ENCODE peak calls at places on chromosomes 7 and 10, in eight cellular contexts. P, I, D, B, W, X, O and J are unnamed samples.

GRCh38 chr7:154304740-154305679 is 252.8 kb downstream of the DPP6 start:
- DNase-seq in P (no peak), I (no peak), D (no peak), B (no peak), W (no peak), X (peak; percentile 98), O (peak; percentile 52), J (peak; percentile 94)

GRCh38 chr7:121099572-121099971 is 111.1 kb downstream of the CPED1 start:
- DNase-seq in P (no peak), I (no peak), D (no peak), B (no peak), W (no peak), X (no peak), O (no peak), J (peak; percentile 1)

GRCh38 chr7:51316666-51317581 is at the start of gene COBL:
- DNase-seq in P (no peak), I (no peak), D (no peak), B (peak; percentile 35), W (peak; percentile 65), X (no peak), O (peak; percentile 52), J (peak; percentile 92)

GRCh38 chr7:77540402-77540822 is 3.3 kb downstream of the PTPN12 start:
- DNase-seq in P (no peak), I (no peak), D (no peak), B (no peak), W (no peak), X (no peak), O (no peak), J (no peak)

GRCh38 chr10:88792656-88793055 is 9.9 kb upstream of the LIPM start:
- DNase-seq in P (no peak), I (no peak), D (no peak), B (peak; percentile 21), W (no peak), X (no peak), O (no peak), J (no peak)

GRCh38 chr10:70354100-70354499 is 28.3 kb downstream of the LRRC20 start:
- DNase-seq in P (no peak), I (no peak), D (no peak), B (no peak), W (peak; percentile 27), X (no peak), O (no peak), J (no peak)

GRCh38 chr10:71397340-71398212 is 856 bp downstream of the CDH23 start:
- DNase-seq in P (no peak), I (no peak), D (no peak), B (no peak), W (no peak), X (peak; percentile 76), O (peak; percentile 28), J (peak; percentile 86)

GRCh38 chr10:117545141-117546019 is 2.8 kb downstream of the EMX2 start:
- DNase-seq in P (no peak), I (no peak), D (no peak), B (no peak), W (no peak), X (no peak), O (no peak), J (peak; percentile 84)

GRCh38 chr7:27128776-27129728 is 1.5 kb downstream of the HOXA4 start:
- DNase-seq in P (no peak), I (no peak), D (no peak), B (no peak), W (no peak), X (no peak), O (no peak), J (peak; percentile 22)
- H3K4me3 ChIP-seq in P (no peak overlapping the region), I (peak overlapping the region; percentile 77), D (peak overlapping the region; percentile 69), B (no peak overlapping the region), W (peak overlapping the region; percentile 34), X (no peak overlapping the region), O (no peak overlapping the region), J (no peak overlapping the region)

GRCh38 chr10:119872610-119872859 is at the start of gene MCMBP:
- DNase-seq in P (no peak), I (no peak), D (no peak), B (no peak), W (no peak), X (no peak), O (no peak), J (no peak)

GRCh38 chr10:119878524-119878923 is 5.9 kb upstream of the MCMBP start:
- DNase-seq in P (no peak), I (no peak), D (no peak), B (no peak), W (no peak), X (no peak), O (no peak), J (no peak)

GRCh38 chr10:119871881-119872609 is 598 bp downstream of the MCMBP start:
- DNase-seq in P (peak; percentile 50), I (no peak), D (peak; percentile 62), B (peak; percentile 54), W (peak; percentile 72), X (peak; percentile 71), O (peak; percentile 76), J (peak; percentile 85)

GRCh38 chr10:119867317-119867716 is 5.3 kb downstream of the MCMBP start:
- DNase-seq in P (no peak), I (no peak), D (no peak), B (no peak), W (no peak), X (no peak), O (no peak), J (no peak)

DNA sequence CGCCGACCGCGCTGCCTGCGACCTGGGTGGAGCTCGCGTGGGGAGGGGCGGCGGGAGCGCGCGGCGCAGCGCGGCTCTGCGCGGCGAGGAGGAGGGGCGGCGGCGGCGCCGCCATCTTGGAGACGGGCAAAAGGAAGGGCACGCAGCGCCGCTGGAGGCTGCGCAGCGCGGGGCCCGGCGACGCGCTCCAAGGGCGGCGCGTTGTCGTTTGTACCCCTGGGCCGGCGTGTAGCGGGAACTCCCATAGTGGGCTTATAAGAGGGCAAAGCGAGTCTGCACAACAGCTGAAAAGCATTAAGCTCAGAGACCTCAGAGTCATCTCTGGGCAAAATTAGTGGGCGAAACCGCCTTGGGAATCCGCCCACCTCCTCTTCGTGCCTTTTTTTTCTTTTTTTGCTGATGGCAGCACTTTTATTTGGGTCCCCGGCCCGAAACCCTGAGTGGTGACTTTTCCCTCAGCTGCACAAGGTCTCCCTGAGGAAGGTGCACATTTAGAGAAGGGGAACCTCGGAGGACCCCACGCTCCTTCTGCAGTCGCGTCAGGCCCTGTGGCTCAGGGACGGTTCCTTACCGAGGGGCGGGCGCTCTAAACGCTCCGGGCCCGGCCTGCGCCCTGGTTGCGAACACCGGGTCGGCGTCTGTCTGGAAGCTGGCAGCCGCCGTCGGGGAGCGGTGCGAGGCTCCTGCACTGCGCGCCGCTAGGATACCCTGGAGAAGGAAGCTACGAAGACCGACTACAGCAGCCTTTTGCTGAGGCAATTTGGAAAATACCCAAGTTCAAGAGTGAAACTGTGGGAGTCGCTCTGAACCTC is 423 bp upstream of the MCMBP start:
- DNase-seq in P (peak; percentile 87), I (peak; percentile 27), D (peak; percentile 80), B (peak; percentile 93), W (peak; percentile 92), X (peak; percentile 95), O (peak; percentile 90), J (peak; percentile 90)
- H3K27me3 ChIP-seq in P (no peaks in the 10 kb centered on the region), I (no peaks in the 10 kb centered on the region), D (no peaks in the 10 kb centered on the region), B (no peaks in the 10 kb centered on the region), W (no peaks in the 10 kb centered on the region), X (no peaks in the 10 kb centered on the region), O (no peaks in the 10 kb centered on the region), J (no peaks in the 10 kb centered on the region)

DNA sequence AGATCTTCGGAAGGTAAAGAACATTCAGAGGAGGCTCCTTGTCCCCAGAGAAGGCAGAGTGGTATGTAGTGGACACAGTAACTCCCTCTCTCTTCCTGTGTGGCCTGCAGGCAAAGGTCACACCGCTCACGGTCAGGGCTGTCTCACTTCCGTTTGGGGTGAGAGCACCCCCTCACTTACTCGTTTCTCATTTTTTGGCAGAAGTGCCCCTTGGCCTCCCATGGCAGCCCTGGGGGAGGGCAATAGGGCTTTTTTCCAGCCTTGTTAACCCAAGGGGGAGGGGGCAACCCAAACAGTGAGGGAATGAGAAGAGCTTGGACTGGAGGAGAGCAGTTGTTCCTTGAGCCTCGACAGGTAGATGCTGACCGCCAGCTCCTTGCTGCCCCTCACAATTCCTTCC is 31.8 kb upstream of the SRGN start:
- DNase-seq in P (no peak), I (no peak), D (no peak), B (peak; percentile 40), W (no peak), X (no peak), O (no peak), J (no peak)
- H3K4me3 ChIP-seq in P (no peak overlapping the region), I (no peak overlapping the region), D (no peak overlapping the region), B (no peak overlapping the region), W (no peak overlapping the region), X (no peak overlapping the region), O (no peak overlapping the region), J (no peak overlapping the region)

GRCh38 chr10:15510963-15511362 is 139.9 kb upstream of the FAM171A1 start:
- DNase-seq in P (no peak), I (no peak), D (no peak), B (no peak), W (no peak), X (no peak), O (no peak), J (no peak)
- H3K27me3 ChIP-seq in P (no peaks in the 10 kb centered on the region), I (no peaks in the 10 kb centered on the region), D (no peaks in the 10 kb centered on the region), B (no peaks in the 10 kb centered on the region), W (no peaks in the 10 kb centered on the region), X (no peaks in the 10 kb centered on the region), O (no peaks in the 10 kb centered on the region), J (no peaks in the 10 kb centered on the region)